ENCODE peak calls at places on chromosomes 13 and 19, in five cellular contexts. M, Y, G, P and R are unnamed samples.

GRCh38 chr19:3062165-3063105 is at the start of gene TLE5:
- DNase-seq in M (peak; percentile 73), Y (no peak), G (peak; percentile 81), P (peak; percentile 61), R (no peak)

GRCh38 chr19:56840452-56841193 is at the start of the genes PEG3 and ZIM2:
- DNase-seq in M (no peak), Y (no peak), G (peak; percentile 83), P (peak; percentile 93), R (no peak)

GRCh38 chr19:49420227-49420626 is 3.0 kb downstream of the PTH2 start:
- DNase-seq in M (no peak), Y (no peak), G (no peak), P (no peak), R (no peak)

GRCh38 chr19:15268192-15268927 is 36.1 kb upstream of the EPHX3 start:
- DNase-seq in M (no peak), Y (no peak), G (no peak), P (no peak), R (no peak)

GRCh38 chr19:17205237-17206140 is 9.7 kb upstream of the USE1 start:
- DNase-seq in M (peak; percentile 68), Y (peak; percentile 34), G (peak; percentile 55), P (peak; percentile 56), R (no peak)

GRCh38 chr13:20294497-20294896 is 62.4 kb upstream of the GJB6 start:
- DNase-seq in M (no peak), Y (no peak), G (no peak), P (no peak), R (no peak)

GRCh38 chr19:11421607-11422098 is 2.5 kb upstream of the RGL3 start:
- DNase-seq in M (peak; percentile 57), Y (peak; percentile 29), G (peak; percentile 71), P (peak; percentile 12), R (no peak)

GRCh38 chr13:35888327-35888940 is 242.7 kb downstream of the DCLK1 start:
- DNase-seq in M (peak; percentile 55), Y (no peak), G (no peak), P (peak; percentile 48), R (no peak)

GRCh38 chr13:113628291-113629270 is 29.4 kb downstream of the ATP4B start:
- DNase-seq in M (no peak), Y (no peak), G (peak; percentile 12), P (peak; percentile 38), R (no peak)

GRCh38 chr19:50432221-50432626 is 468 bp upstream of the MYBPC2 start:
- DNase-seq in M (no peak), Y (no peak), G (no peak), P (no peak), R (no peak)

GRCh38 chr13:103898481-103898880 is 832.3 kb upstream of the SLC10A2 start:
- DNase-seq in M (peak; percentile 56), Y (no peak), G (no peak), P (no peak), R (no peak)

GRCh38 chr13:31038834-31039552 is 106.5 kb downstream of the TEX26 start:
- DNase-seq in M (no peak), Y (no peak), G (no peak), P (no peak), R (no peak)

GRCh38 chr19:53879145-53880037 is 2.6 kb upstream of the PRKCG start:
- DNase-seq in M (peak; percentile 98), Y (peak; percentile 99), G (peak; percentile 94), P (peak; percentile 96), R (peak; percentile 68)